ENCODE peak calls at places on chromosomes 13 and 19, in six cellular contexts. E, F, Z, V, K and J are unnamed samples.

GRCh38 chr19:17184381-17184841 is 30.7 kb upstream of the USE1 start:
- DNase-seq in E (peak; percentile 62), F (no peak), Z (no peak), V (no peak), K (no peak), J (no peak)

GRCh38 chr13:83332751-83333150 is 549.5 kb downstream of the SLITRK1 start:
- DNase-seq in E (no peak), F (no peak), Z (no peak), V (no peak), K (no peak), J (no peak)

GRCh38 chr19:29724102-29724641 is 9.1 kb upstream of the C19orf12 start:
- DNase-seq in E (peak; percentile 21), F (no peak), Z (peak; percentile 60), V (no peak), K (no peak), J (peak; percentile 59)

GRCh38 chr13:25490236-25490635 is 118.5 kb downstream of the ATP8A2 start:
- DNase-seq in E (no peak), F (no peak), Z (no peak), V (no peak), K (no peak), J (no peak)

GRCh38 chr19:13095934-13096890 is 6.4 kb downstream of the LYL1 start:
- DNase-seq in E (no peak), F (peak; percentile 64), Z (no peak), V (no peak), K (peak; percentile 86), J (peak; percentile 77)

GRCh38 chr19:55813906-55814305 is 17.9 kb downstream of the NLRP11 start:
- DNase-seq in E (no peak), F (no peak), Z (no peak), V (no peak), K (no peak), J (no peak)

GRCh38 chr19:12896460-12896859 is 5.5 kb downstream of the GCDH start:
- DNase-seq in E (no peak), F (no peak), Z (no peak), V (no peak), K (no peak), J (no peak)

GRCh38 chr19:40592170-40592569 is 9.0 kb upstream of the LTBP4 start:
- DNase-seq in E (no peak), F (no peak), Z (no peak), V (no peak), K (peak; percentile 58), J (peak; percentile 62)

GRCh38 chr13:110231348-110232047 is 75.5 kb downstream of the COL4A1 start:
- DNase-seq in E (no peak), F (no peak), Z (no peak), V (no peak), K (no peak), J (no peak)

GRCh38 chr13:61950828-61951227 is 535.2 kb upstream of the PCDH20 start:
- DNase-seq in E (no peak), F (no peak), Z (no peak), V (no peak), K (no peak), J (no peak)

GRCh38 chr19:1684573-1684912 is 32.1 kb upstream of the TCF3 start:
- DNase-seq in E (no peak), F (no peak), Z (no peak), V (no peak), K (no peak), J (no peak)

GRCh38 chr19:20321139-20321656 is 154.2 kb downstream of the ZNF486 start:
- DNase-seq in E (no peak), F (no peak), Z (no peak), V (no peak), K (no peak), J (no peak)

GRCh38 chr13:37211542-37211941 is 106.1 kb upstream of the CSNK1A1L start:
- DNase-seq in E (no peak), F (no peak), Z (no peak), V (no peak), K (no peak), J (no peak)

GRCh38 chr19:47633996-47634395 is 25.1 kb downstream of the BICRA start:
- DNase-seq in E (no peak), F (no peak), Z (no peak), V (no peak), K (no peak), J (no peak)

GRCh38 chr19:5954293-5954692 is 23.6 kb downstream of the RANBP3 start:
- DNase-seq in E (no peak), F (no peak), Z (no peak), V (no peak), K (no peak), J (no peak)

GRCh38 chr19:14439014-14439413 is 5.9 kb downstream of the PKN1 start:
- DNase-seq in E (no peak), F (no peak), Z (no peak), V (no peak), K (no peak), J (no peak)

GRCh38 chr19:47263169-47263560 is 6.8 kb downstream of the CCDC9 start:
- DNase-seq in E (no peak), F (peak; percentile 39), Z (no peak), V (no peak), K (no peak), J (no peak)

GRCh38 chr13:97268772-97269171 is 46.6 kb downstream of the MBNL2 start:
- DNase-seq in E (no peak), F (peak; percentile 55), Z (no peak), V (no peak), K (no peak), J (peak; percentile 33)